ENCODE peak calls at places on chromosomes 16 and 17, in four cellular contexts. One of them, this sample, is unnamed.

GRCh38 chr16:72298947-72299346 is 127.0 kb upstream of the PMFBP1 start:
- DNase-seq in K562: no peak
- DNase-seq in GM12878: no peak
- DNase-seq in A549: no peak
- DNase-seq in this sample: no peak

GRCh38 chr16:77298638-77299360 is 99.6 kb downstream of the SYCE1L start:
- DNase-seq in A549: peak; percentile 93
- DNase-seq in K562: no peak
- DNase-seq in GM12878: no peak
- DNase-seq in this sample: no peak

GRCh38 chr16:70684146-70685060 is 1.4 kb downstream of the MTSS2 start:
- DNase-seq in K562: no peak
- DNase-seq in A549: no peak
- DNase-seq in GM12878: no peak
- DNase-seq in this sample: no peak

GRCh38 chr17:43562679-43563146 is 16.6 kb upstream of the ETV4 start:
- DNase-seq in K562: no peak
- DNase-seq in A549: no peak
- DNase-seq in GM12878: no peak
- DNase-seq in this sample: peak; percentile 56

GRCh38 chr16:72989203-72989991 is 58.5 kb downstream of the ZFHX3 start:
- DNase-seq in K562: no peak
- DNase-seq in A549: no peak
- DNase-seq in GM12878: no peak
- DNase-seq in this sample: no peak

GRCh38 chr16:81612351-81613170 is 166.5 kb upstream of the PLCG2 start:
- DNase-seq in A549: no peak
- DNase-seq in K562: no peak
- DNase-seq in GM12878: no peak
- DNase-seq in this sample: no peak

GRCh38 chr17:74746922-74747321 is 1.5 kb upstream of the NHERF1 start:
- DNase-seq in GM12878: no peak
- DNase-seq in K562: no peak
- DNase-seq in A549: no peak
- DNase-seq in this sample: no peak

GRCh38 chr17:50312311-50312710 is 33.6 kb upstream of the XYLT2 start:
- DNase-seq in GM12878: no peak
- DNase-seq in A549: no peak
- DNase-seq in K562: no peak
- DNase-seq in this sample: no peak

GRCh38 chr17:39099686-39100293 is 51.6 kb downstream of the PLXDC1 start:
- DNase-seq in A549: no peak
- DNase-seq in GM12878: no peak
- DNase-seq in K562: no peak
- DNase-seq in this sample: no peak

GRCh38 chr16:26863971-26864370 is 202.8 kb upstream of the C16orf82 start:
- DNase-seq in K562: no peak
- DNase-seq in A549: no peak
- DNase-seq in GM12878: no peak
- DNase-seq in this sample: no peak

GRCh38 chr16:57994778-57995177 is 5.7 kb downstream of the ZNF319 start:
- DNase-seq in K562: peak; percentile 71
- DNase-seq in A549: peak; percentile 77
- DNase-seq in GM12878: no peak
- DNase-seq in this sample: peak; percentile 44

GRCh38 chr16:23296994-23297393 is 5.1 kb upstream of the SCNN1B start:
- DNase-seq in A549: peak; percentile 57
- DNase-seq in K562: peak; percentile 52
- DNase-seq in GM12878: no peak
- DNase-seq in this sample: peak; percentile 24

GRCh38 chr16:20650400-20651159 is 46.9 kb downstream of the ACSM1 start:
- DNase-seq in GM12878: no peak
- DNase-seq in A549: no peak
- DNase-seq in K562: no peak
- DNase-seq in this sample: no peak

GRCh38 chr16:66326995-66327513 is 39.4 kb upstream of the CDH5 start:
- DNase-seq in K562: peak; percentile 27
- DNase-seq in A549: no peak
- DNase-seq in GM12878: no peak
- DNase-seq in this sample: peak; percentile 74

GRCh38 chr17:752002-752619 is at the start of gene GEMIN4:
- DNase-seq in K562: peak; percentile 91
- DNase-seq in A549: peak; percentile 95
- DNase-seq in GM12878: peak; percentile 82
- DNase-seq in this sample: peak; percentile 79

GRCh38 chr16:969508-970378 is 1.0 kb downstream of the LMF1 start:
- DNase-seq in GM12878: no peak
- DNase-seq in A549: no peak
- DNase-seq in K562: no peak
- DNase-seq in this sample: no peak

GRCh38 chr17:6213859-6214258 is 143.7 kb downstream of the WSCD1 start:
- DNase-seq in GM12878: no peak
- DNase-seq in A549: no peak
- DNase-seq in K562: no peak
- DNase-seq in this sample: no peak

GRCh38 chr17:77055453-77055852 is 85.3 kb upstream of the SEC14L1 start:
- DNase-seq in K562: no peak
- DNase-seq in A549: no peak
- DNase-seq in GM12878: no peak
- DNase-seq in this sample: no peak

DNA sequence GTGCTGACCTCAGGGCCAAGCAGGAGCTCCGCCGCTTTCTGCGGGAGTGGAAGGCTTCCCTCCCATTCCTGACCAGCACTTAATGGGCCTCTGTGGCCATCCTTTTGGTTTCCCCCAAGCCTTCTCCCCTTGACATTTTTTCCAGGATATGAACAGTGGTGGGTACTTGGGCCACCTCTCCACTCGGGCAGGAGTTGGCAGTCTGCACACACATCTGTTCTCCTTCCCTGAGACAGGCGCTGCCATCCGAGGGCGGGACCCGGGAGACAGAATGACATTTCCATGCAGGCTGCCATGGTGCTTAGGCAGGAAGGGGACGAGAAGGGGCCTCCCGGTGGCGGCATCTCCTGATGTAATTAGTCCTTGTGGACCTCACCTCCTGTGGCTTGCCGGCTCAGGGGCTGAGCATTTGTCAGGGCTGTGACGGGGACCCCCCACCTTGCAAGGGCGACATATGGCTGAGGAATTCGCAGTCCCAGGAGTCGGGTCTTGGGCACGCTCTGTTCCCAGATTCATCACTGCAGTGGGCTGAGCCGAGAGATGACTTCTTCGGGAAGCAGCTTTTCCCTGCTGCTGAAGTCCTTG is 197.1 kb downstream of the FOXL1 start:
- DNase-seq in K562: no peak
- DNase-seq in A549: no peak
- DNase-seq in GM12878: no peak
- DNase-seq in this sample: no peak
- TF ChIP-seq BHLHE40 in K562: no peak
- TF ChIP-seq BHLHE40 in A549: no peak
- TF ChIP-seq BHLHE40 in GM12878: no peak
- TF ChIP-seq BHLHE40 in this sample: no peak

GRCh38 chr17:57948555-57949420 is 6.4 kb downstream of the CUEDC1 start:
- DNase-seq in A549: peak; percentile 98
- DNase-seq in K562: no peak
- DNase-seq in GM12878: no peak
- DNase-seq in this sample: no peak
- TF ChIP-seq REST in A549: no peak
- TF ChIP-seq REST in K562: no peak
- TF ChIP-seq REST in GM12878: no peak
- TF ChIP-seq REST in this sample: no peak

GRCh38 chr16:69286941-69287713 is 24.0 kb upstream of the VPS4A start:
- DNase-seq in GM12878: peak; percentile 5
- DNase-seq in A549: peak; percentile 70
- DNase-seq in K562: peak; percentile 32
- DNase-seq in this sample: peak; percentile 62
- TF ChIP-seq BHLHE40 in GM12878: no peak
- TF ChIP-seq BHLHE40 in A549: no peak
- TF ChIP-seq BHLHE40 in K562: no peak
- TF ChIP-seq BHLHE40 in this sample: no peak

GRCh38 chr17:69287168-69287567 is 39.8 kb downstream of the ABCA5 start:
- DNase-seq in K562: no peak
- DNase-seq in GM12878: no peak
- DNase-seq in A549: peak; percentile 24
- DNase-seq in this sample: no peak
- TF ChIP-seq REST in K562: no peak
- TF ChIP-seq REST in GM12878: no peak
- TF ChIP-seq REST in A549: no peak
- TF ChIP-seq REST in this sample: no peak

GRCh38 chr16:54281535-54282201 is 4.9 kb downstream of the IRX3 start:
- DNase-seq in A549: no peak
- DNase-seq in K562: no peak
- DNase-seq in GM12878: no peak
- DNase-seq in this sample: no peak
- TF ChIP-seq BHLHE40 in A549: no peak
- TF ChIP-seq BHLHE40 in K562: no peak
- TF ChIP-seq BHLHE40 in GM12878: no peak
- TF ChIP-seq BHLHE40 in this sample: no peak

DNA sequence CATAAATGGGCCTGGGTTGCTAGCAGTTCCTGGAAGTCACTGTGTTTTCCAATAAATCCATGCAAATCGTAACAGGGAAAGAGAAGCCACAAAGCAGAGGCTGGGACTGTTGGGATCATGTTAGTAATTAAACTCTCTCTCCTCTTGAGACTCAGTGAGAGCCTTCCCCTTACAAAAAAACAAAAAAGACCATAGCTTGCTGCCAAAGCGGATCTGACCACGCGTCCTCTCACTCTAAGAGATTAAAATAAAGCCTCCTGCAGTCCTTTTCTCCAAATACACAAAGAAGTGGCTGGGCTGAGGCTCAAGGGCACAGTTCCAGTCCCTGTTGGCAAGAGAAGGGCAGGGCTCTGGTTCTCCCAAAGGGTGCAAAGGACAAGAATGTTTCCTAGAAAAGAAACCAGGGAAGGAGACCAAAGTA is 38.5 kb downstream of the PIGL start:
- DNase-seq in GM12878: no peak
- DNase-seq in K562: no peak
- DNase-seq in A549: no peak
- DNase-seq in this sample: peak; percentile 22
- TF ChIP-seq REST in GM12878: no peak
- TF ChIP-seq REST in K562: no peak
- TF ChIP-seq REST in A549: no peak
- TF ChIP-seq REST in this sample: no peak

GRCh38 chr17:67246648-67247415 is 1.8 kb upstream of the HELZ start:
- DNase-seq in K562: peak; percentile 43
- DNase-seq in A549: peak; percentile 77
- DNase-seq in GM12878: peak; percentile 89
- DNase-seq in this sample: peak; percentile 97
- TF ChIP-seq BHLHE40 in K562: peak; percentile 58
- TF ChIP-seq BHLHE40 in A549: peak; percentile 38
- TF ChIP-seq BHLHE40 in GM12878: peak; percentile 63
- TF ChIP-seq BHLHE40 in this sample: peak; percentile 60

GRCh38 chr16:15888072-15888976 is at the start of gene CEP20:
- DNase-seq in A549: peak; percentile 99
- DNase-seq in K562: peak; percentile 100
- DNase-seq in GM12878: peak; percentile 95
- DNase-seq in this sample: peak; percentile 100
- TF ChIP-seq REST in A549: no peak
- TF ChIP-seq REST in K562: no peak
- TF ChIP-seq REST in GM12878: no peak
- TF ChIP-seq REST in this sample: no peak

GRCh38 chr17:27464431-27464830 is 8.2 kb downstream of the KSR1 start:
- DNase-seq in K562: no peak
- DNase-seq in GM12878: no peak
- DNase-seq in A549: no peak
- DNase-seq in this sample: no peak
- TF ChIP-seq BHLHE40 in K562: no peak
- TF ChIP-seq BHLHE40 in GM12878: no peak
- TF ChIP-seq BHLHE40 in A549: no peak
- TF ChIP-seq BHLHE40 in this sample: no peak

GRCh38 chr17:81903415-81903831 is 1.4 kb downstream of the NPB start:
- DNase-seq in A549: no peak
- DNase-seq in GM12878: no peak
- DNase-seq in K562: no peak
- DNase-seq in this sample: no peak
- TF ChIP-seq REST in A549: no peak
- TF ChIP-seq REST in GM12878: no peak
- TF ChIP-seq REST in K562: no peak
- TF ChIP-seq REST in this sample: no peak

This sample was measured in HepG2.